ENCODE peak calls at places on chromosome 9, in six cellular contexts. K, R, X, T, G and B are unnamed samples.
A peak's percentile ranks its signal among the peaks of the same experiment; 100 is the strongest.

GRCh38 chr9:131475111-131475955 is 27.4 kb upstream of the POMT1 start:
- DNase-seq in K (no peak), T (no peak), R (no peak), X (no peak), G (no peak), B (no peak)

GRCh38 chr9:136088939-136089696 is 6.0 kb downstream of the NACC2 start:
- DNase-seq in X (no peak), R (peak; percentile 1), K (no peak), T (no peak), G (no peak), B (no peak)

GRCh38 chr9:21677834-21678233 is 124.6 kb upstream of the MTAP start:
- DNase-seq in K (no peak), R (no peak), G (no peak), T (no peak), X (no peak), B (no peak)

GRCh38 chr9:133701981-133702797 is 36.0 kb downstream of the SARDH start:
- DNase-seq in R (no peak), X (peak; percentile 38), G (peak; percentile 24), K (no peak), T (no peak), B (no peak)

GRCh38 chr9:115733736-115734135 is 419.9 kb upstream of the PAPPA start:
- DNase-seq in X (no peak), R (no peak), G (no peak), T (no peak), K (no peak), B (no peak)

GRCh38 chr9:69104830-69105527 is 69.1 kb upstream of the TJP2 start:
- DNase-seq in X (no peak), G (no peak), K (no peak), T (no peak), R (no peak), B (peak; percentile 94)

GRCh38 chr9:128992995-128993394 is 35.1 kb downstream of the SH3GLB2 start:
- DNase-seq in R (peak; percentile 22), G (no peak), K (no peak), T (peak; percentile 64), X (peak; percentile 73), B (no peak)

GRCh38 chr9:32378496-32378895 is 5.9 kb upstream of the ACO1 start:
- DNase-seq in T (peak; percentile 63), X (peak; percentile 36), G (no peak), K (peak; percentile 42), R (peak; percentile 79), B (peak; percentile 19)

GRCh38 chr9:114121445-114122151 is 22.5 kb upstream of the KIF12 start:
- DNase-seq in X (no peak), G (no peak), R (no peak), K (no peak), T (no peak), B (no peak)

GRCh38 chr9:125969868-125970267 is 222.7 kb downstream of the PBX3 start:
- DNase-seq in G (no peak), T (no peak), K (no peak), R (no peak), X (no peak), B (no peak)

GRCh38 chr9:121217609-121218292 is 16.1 kb upstream of the RAB14 start:
- DNase-seq in X (no peak), R (no peak), T (no peak), K (no peak), G (no peak), B (no peak)

GRCh38 chr9:88973281-88974045 is 17.8 kb upstream of the S1PR3 start:
- DNase-seq in X (no peak), R (peak; percentile 26), K (no peak), T (no peak), G (no peak), B (peak; percentile 41)

GRCh38 chr9:76519027-76519835 is 60.2 kb downstream of the GCNT1 start:
- DNase-seq in T (no peak), G (no peak), X (no peak), R (peak; percentile 2), K (no peak), B (no peak)

GRCh38 chr9:20980713-20981481 is 50.5 kb downstream of the HACD4 start:
- DNase-seq in R (no peak), G (no peak), K (no peak), T (no peak), X (no peak), B (no peak)

GRCh38 chr9:70263421-70263820 is 4.6 kb downstream of the SMC5 start:
- DNase-seq in X (no peak), T (no peak), G (no peak), R (no peak), K (no peak), B (no peak)

GRCh38 chr9:114283551-114284111 is 39.3 kb upstream of the ORM1 start:
- DNase-seq in G (no peak), R (no peak), K (no peak), X (peak; percentile 6), T (no peak), B (no peak)

GRCh38 chr9:83537331-83538171 is 650 bp downstream of the FRMD3 start:
- DNase-seq in X (no peak), T (no peak), K (no peak), R (peak; percentile 66), G (no peak), B (peak; percentile 23)

GRCh38 chr9:36074870-36075532 is 38.3 kb downstream of the RECK start:
- DNase-seq in X (peak; percentile 65), R (no peak), G (no peak), K (no peak), T (peak; percentile 76), B (no peak)

GRCh38 chr9:16192403-16193017 is 639.7 kb downstream of the CCDC171 start:
- DNase-seq in R (no peak), T (no peak), K (no peak), G (no peak), X (no peak), B (no peak)

GRCh38 chr9:136016882-136017812 is 56.0 kb upstream of the UBAC1 start:
- DNase-seq in G (no peak), R (no peak), T (no peak), X (no peak), K (no peak), B (no peak)

GRCh38 chr9:121884057-121884512 is 209.0 kb downstream of the TTLL11 start:
- DNase-seq in X (peak; percentile 38), R (peak; percentile 93), G (no peak), K (no peak), T (peak; percentile 68), B (peak; percentile 31)

GRCh38 chr9:37908698-37909186 is 4.8 kb upstream of the SLC25A51 start:
- DNase-seq in R (no peak), G (no peak), K (no peak), X (no peak), T (no peak), B (no peak)

GRCh38 chr9:130772185-130772584 is 62.9 kb upstream of the ABL1 start:
- DNase-seq in T (no peak), R (no peak), K (no peak), X (no peak), G (no peak), B (no peak)

GRCh38 chr9:17761984-17762676 is 183.3 kb downstream of the SH3GL2 start:
- DNase-seq in X (no peak), K (no peak), G (no peak), R (no peak), T (no peak), B (no peak)

GRCh38 chr9:105065119-105066088 is 137.4 kb upstream of the ABCA1 start:
- DNase-seq in G (no peak), K (no peak), R (no peak), X (no peak), T (no peak), B (no peak)

GRCh38 chr9:90478821-90479220 is 163.8 kb downstream of the DIRAS2 start:
- DNase-seq in K (no peak), T (no peak), G (no peak), R (no peak), X (no peak), B (peak; percentile 21)

GRCh38 chr9:89418882-89419641 is 78.9 kb downstream of the SEMA4D start:
- DNase-seq in K (peak; percentile 60), T (no peak), R (no peak), X (no peak), G (no peak), B (no peak)

GRCh38 chr9:124440786-124441185 is 9.5 kb upstream of the ADGRD2 start:
- DNase-seq in G (no peak), K (no peak), X (no peak), R (no peak), T (no peak), B (no peak)